ENCODE peak calls at places on chromosome 22, in five cellular contexts. V is naive thymus-derived CD8-positive, alpha-beta T cell; W is fibroblast of mammary gland; H is neural crest cell; T is skeletal muscle cell. N is an unnamed sample.

GRCh38 chr22:32130464-32130863 is 28.6 kb downstream of the C22orf42 start:
- DNase-seq in V (no peak), W (peak; percentile 25), H (no peak), T (no peak), N (no peak)

GRCh38 chr22:36107436-36107835 is 53.1 kb downstream of the APOL3 start:
- DNase-seq in V (no peak), W (no peak), H (no peak), T (no peak), N (no peak)

GRCh38 chr22:39212721-39213376 is 31.9 kb downstream of the PDGFB start:
- DNase-seq in V (no peak), W (peak; percentile 42), H (no peak), T (no peak), N (no peak)

GRCh38 chr22:32957093-32957835 is 100.9 kb downstream of the SYN3 start:
- DNase-seq in V (no peak), W (no peak), H (no peak), T (no peak), N (no peak)

GRCh38 chr22:19872779-19873137 is 18.1 kb upstream of the GNB1L start:
- DNase-seq in V (peak; percentile 55), W (no peak), H (no peak), T (no peak), N (peak; percentile 7)

GRCh38 chr22:42270178-42270511 is 308 bp downstream of the TCF20 start:
- DNase-seq in V (peak; percentile 69), W (no peak), H (no peak), T (no peak), N (peak; percentile 54)

GRCh38 chr22:38097058-38097457 is 13.1 kb upstream of the SLC16A8 start:
- DNase-seq in V (no peak), W (no peak), H (no peak), T (no peak), N (no peak)

GRCh38 chr22:47090591-47091240 is 328.3 kb downstream of the TBC1D22A start:
- DNase-seq in V (peak; percentile 79), W (peak; percentile 38), H (no peak), T (no peak), N (no peak)

GRCh38 chr22:35892192-35892591 is 136.4 kb downstream of the RBFOX2 start:
- DNase-seq in V (no peak), W (peak; percentile 82), H (no peak), T (no peak), N (no peak)

GRCh38 chr22:36395922-36396321 is 8.2 kb upstream of the MYH9 start:
- DNase-seq in V (no peak), W (no peak), H (no peak), T (no peak), N (no peak)

GRCh38 chr22:37465721-37466120 is 20.5 kb downstream of the MFNG start:
- DNase-seq in V (no peak), W (no peak), H (no peak), T (no peak), N (no peak)

GRCh38 chr22:33874206-33874605 is 46.1 kb downstream of the LARGE1 start:
- DNase-seq in V (no peak), W (no peak), H (no peak), T (no peak), N (no peak)

GRCh38 chr22:46083383-46084350 is 66.7 kb upstream of the PPARA start:
- DNase-seq in V (no peak), W (no peak), H (no peak), T (no peak), N (no peak)

GRCh38 chr22:48758905-48759875 is 1068.5 kb downstream of the BRD1 start:
- DNase-seq in V (peak; percentile 40), W (no peak), H (no peak), T (no peak), N (no peak)

GRCh38 chr22:33325232-33326004 is 267.2 kb upstream of the SYN3 start:
- DNase-seq in V (no peak), W (no peak), H (no peak), T (no peak), N (no peak)